ENCODE peak calls at places on chromosomes 5 and 9, in five cellular contexts. One of them, this sample, is unnamed.

GRCh38 chr9:93096131-93096802 is at the start of gene CARD19:
- DNase-seq in MM.1S: peak; percentile 48
- DNase-seq in PC-9: peak; percentile 71
- DNase-seq in GM23338: peak; percentile 44
- DNase-seq in PC-3: peak; percentile 35
- DNase-seq in this sample: peak; percentile 62

GRCh38 chr9:116288658-116289057 is 135.1 kb downstream of the PAPPA start:
- DNase-seq in MM.1S: no peak
- DNase-seq in PC-9: peak; percentile 66
- DNase-seq in GM23338: no peak
- DNase-seq in PC-3: peak; percentile 87
- DNase-seq in this sample: no peak

GRCh38 chr9:129321511-129322021 is 143.5 kb upstream of the IER5L start:
- DNase-seq in MM.1S: no peak
- DNase-seq in PC-9: no peak
- DNase-seq in GM23338: no peak
- DNase-seq in PC-3: no peak
- DNase-seq in this sample: no peak

GRCh38 chr9:98185611-98186171 is 6.7 kb downstream of the CORO2A start:
- DNase-seq in MM.1S: no peak
- DNase-seq in PC-9: no peak
- DNase-seq in GM23338: no peak
- DNase-seq in PC-3: no peak
- DNase-seq in this sample: no peak

GRCh38 chr5:42840279-42840678 is 28.6 kb upstream of the SELENOP start:
- DNase-seq in MM.1S: no peak
- DNase-seq in PC-9: no peak
- DNase-seq in GM23338: no peak
- DNase-seq in PC-3: no peak
- DNase-seq in this sample: no peak

GRCh38 chr9:98791147-98792095 is 4.9 kb downstream of the ANKS6 start:
- DNase-seq in MM.1S: peak; percentile 72
- DNase-seq in PC-9: peak; percentile 96
- DNase-seq in GM23338: peak; percentile 91
- DNase-seq in PC-3: peak; percentile 92
- DNase-seq in this sample: peak; percentile 78

GRCh38 chr9:34456746-34457145 is 1.6 kb downstream of the FAM219A start:
- DNase-seq in MM.1S: no peak
- DNase-seq in PC-9: no peak
- DNase-seq in GM23338: no peak
- DNase-seq in PC-3: no peak
- DNase-seq in this sample: no peak

GRCh38 chr9:20496328-20496727 is 126.0 kb downstream of the MLLT3 start:
- DNase-seq in MM.1S: no peak
- DNase-seq in PC-9: no peak
- DNase-seq in GM23338: no peak
- DNase-seq in PC-3: no peak
- DNase-seq in this sample: no peak

GRCh38 chr5:74325866-74326265 is 314.7 kb downstream of the ENC1 start:
- DNase-seq in MM.1S: no peak
- DNase-seq in PC-9: no peak
- DNase-seq in GM23338: no peak
- DNase-seq in PC-3: no peak
- DNase-seq in this sample: no peak

GRCh38 chr9:129558551-129559505 is 62.1 kb downstream of the C9orf50 start:
- DNase-seq in MM.1S: no peak
- DNase-seq in PC-9: peak; percentile 56
- DNase-seq in GM23338: peak; percentile 83
- DNase-seq in PC-3: no peak
- DNase-seq in this sample: no peak

GRCh38 chr5:167014657-167015056 is 1276.8 kb upstream of the WWC1 start:
- DNase-seq in MM.1S: no peak
- DNase-seq in PC-9: no peak
- DNase-seq in GM23338: no peak
- DNase-seq in PC-3: no peak
- DNase-seq in this sample: no peak

DNA sequence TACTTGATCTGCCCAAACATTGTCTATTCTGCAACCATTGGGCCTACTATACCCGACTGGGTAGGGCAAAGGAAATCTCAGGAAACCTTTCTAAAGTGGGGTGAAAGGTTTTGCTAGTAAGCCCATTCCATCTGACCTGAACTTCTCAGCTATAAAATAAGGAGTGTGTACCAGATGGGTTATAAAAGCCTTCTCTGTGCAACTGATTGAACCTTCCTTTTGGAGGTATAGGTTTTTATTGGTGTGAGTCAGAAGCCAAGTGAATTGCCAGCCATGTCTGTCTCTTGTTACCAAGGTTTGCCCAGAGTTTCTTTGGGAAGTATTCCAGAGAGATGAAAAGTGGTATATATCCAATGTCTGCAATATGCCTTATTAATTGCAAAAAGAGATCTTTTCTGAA is 1271.0 kb upstream of the WWC1 start:
- DNase-seq in MM.1S: no peak
- DNase-seq in PC-9: no peak
- DNase-seq in GM23338: no peak
- DNase-seq in PC-3: no peak
- DNase-seq in this sample: no peak
- H3K9me2 ChIP-seq in MM.1S: no peaks in the 10 kb centered on the region
- H3K9me2 ChIP-seq in PC-9: no peaks in the 10 kb centered on the region
- H3K9me2 ChIP-seq in GM23338: no peaks in the 10 kb centered on the region
- H3K9me2 ChIP-seq in PC-3: no peaks in the 10 kb centered on the region
- H3K9me2 ChIP-seq in this sample: no peaks in the 10 kb centered on the region

GRCh38 chr9:83633676-83634075 is 10.7 kb downstream of the IDNK start:
- DNase-seq in MM.1S: no peak
- DNase-seq in PC-9: no peak
- DNase-seq in GM23338: no peak
- DNase-seq in PC-3: no peak
- DNase-seq in this sample: no peak
- H3K9me2 ChIP-seq in MM.1S: no peaks in the 10 kb centered on the region
- H3K9me2 ChIP-seq in PC-9: no peaks in the 10 kb centered on the region
- H3K9me2 ChIP-seq in GM23338: no peaks in the 10 kb centered on the region
- H3K9me2 ChIP-seq in PC-3: no peaks in the 10 kb centered on the region
- H3K9me2 ChIP-seq in this sample: no peaks in the 10 kb centered on the region

DNA sequence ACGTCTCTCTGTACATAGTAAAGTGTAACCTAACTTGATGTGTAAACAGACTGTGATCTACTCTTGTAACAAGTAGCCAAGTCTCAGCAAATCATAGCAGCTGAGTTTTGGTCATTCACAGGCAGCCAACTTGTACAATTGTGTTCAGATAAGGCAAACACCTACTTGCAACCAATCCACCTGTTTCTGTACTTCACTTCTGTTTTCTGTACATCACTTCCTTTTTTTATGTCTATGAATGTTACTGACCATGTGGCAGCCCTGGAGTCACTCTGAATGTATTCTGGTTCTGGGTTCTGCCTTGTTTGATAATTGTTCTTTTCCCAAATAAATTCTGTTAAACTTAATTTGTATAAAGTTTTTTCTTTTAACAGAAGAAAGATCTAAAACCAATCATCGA is 26.0 kb downstream of the RLN2 start:
- DNase-seq in MM.1S: peak; percentile 23
- DNase-seq in PC-9: no peak
- DNase-seq in GM23338: no peak
- DNase-seq in PC-3: no peak
- DNase-seq in this sample: peak; percentile 40
- H3K9me2 ChIP-seq in MM.1S: no peaks in the 10 kb centered on the region
- H3K9me2 ChIP-seq in PC-9: no peaks in the 10 kb centered on the region
- H3K9me2 ChIP-seq in GM23338: no peaks in the 10 kb centered on the region
- H3K9me2 ChIP-seq in PC-3: no peaks in the 10 kb centered on the region
- H3K9me2 ChIP-seq in this sample: no peaks in the 10 kb centered on the region

GRCh38 chr9:36169708-36170107 is 520 bp downstream of the CCIN start:
- DNase-seq in MM.1S: no peak
- DNase-seq in PC-9: no peak
- DNase-seq in GM23338: no peak
- DNase-seq in PC-3: no peak
- DNase-seq in this sample: peak; percentile 38

GRCh38 chr9:36170531-36170930 is 1.3 kb downstream of the CCIN start:
- DNase-seq in MM.1S: no peak
- DNase-seq in PC-9: no peak
- DNase-seq in GM23338: no peak
- DNase-seq in PC-3: no peak
- DNase-seq in this sample: no peak

GRCh38 chr9:36174731-36175130 is 5.5 kb downstream of the CCIN start:
- DNase-seq in MM.1S: no peak
- DNase-seq in PC-9: no peak
- DNase-seq in GM23338: no peak
- DNase-seq in PC-3: no peak
- DNase-seq in this sample: no peak

GRCh38 chr9:36174271-36174670 is 5.1 kb downstream of the CCIN start:
- DNase-seq in MM.1S: no peak
- DNase-seq in PC-9: no peak
- DNase-seq in GM23338: no peak
- DNase-seq in PC-3: no peak
- DNase-seq in this sample: no peak

DNA sequence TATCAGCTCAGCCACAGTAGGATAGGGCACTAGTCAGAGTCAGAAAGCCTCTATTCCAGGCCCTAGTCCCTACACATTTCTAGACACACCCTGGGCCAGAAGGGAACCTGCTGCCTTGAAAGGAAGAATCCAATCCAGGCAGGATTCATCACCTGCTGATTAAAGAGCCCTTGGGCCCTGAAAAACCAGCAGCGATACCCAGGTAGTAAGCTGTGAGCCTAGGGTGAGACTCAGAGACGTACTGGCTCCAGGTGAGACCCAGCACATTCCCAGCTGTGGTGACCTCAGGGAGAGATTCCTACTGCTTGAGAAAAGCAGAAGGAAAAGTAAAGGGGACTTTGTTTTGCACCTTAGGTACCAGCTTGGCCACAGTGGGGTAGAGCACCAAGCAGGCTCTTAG is 4.7 kb downstream of the CCIN start:
- DNase-seq in MM.1S: no peak
- DNase-seq in PC-9: no peak
- DNase-seq in GM23338: no peak
- DNase-seq in PC-3: no peak
- DNase-seq in this sample: no peak
- H3K9me2 ChIP-seq in MM.1S: no peaks in the 10 kb centered on the region
- H3K9me2 ChIP-seq in PC-9: no peaks in the 10 kb centered on the region
- H3K9me2 ChIP-seq in GM23338: peaks cover 2% of the 10 kb centered on the region
- H3K9me2 ChIP-seq in PC-3: no peaks in the 10 kb centered on the region
- H3K9me2 ChIP-seq in this sample: no peaks in the 10 kb centered on the region

GRCh38 chr5:175697846-175698245 is 40.0 kb downstream of the HRH2 start:
- DNase-seq in MM.1S: no peak
- DNase-seq in PC-9: no peak
- DNase-seq in GM23338: no peak
- DNase-seq in PC-3: no peak
- DNase-seq in this sample: no peak

GRCh38 chr5:175696139-175696854 is 38.4 kb downstream of the HRH2 start:
- DNase-seq in MM.1S: no peak
- DNase-seq in PC-9: peak; percentile 8
- DNase-seq in GM23338: peak; percentile 92
- DNase-seq in PC-3: peak; percentile 38
- DNase-seq in this sample: peak; percentile 89

GRCh38 chr5:175700991-175701390 is 43.1 kb downstream of the HRH2 start:
- DNase-seq in MM.1S: no peak
- DNase-seq in PC-9: no peak
- DNase-seq in GM23338: peak; percentile 29
- DNase-seq in PC-3: peak; percentile 13
- DNase-seq in this sample: peak; percentile 59

GRCh38 chr5:175696855-175697198 is 39.0 kb downstream of the HRH2 start:
- DNase-seq in MM.1S: no peak
- DNase-seq in PC-9: no peak
- DNase-seq in GM23338: no peak
- DNase-seq in PC-3: no peak
- DNase-seq in this sample: no peak

DNA sequence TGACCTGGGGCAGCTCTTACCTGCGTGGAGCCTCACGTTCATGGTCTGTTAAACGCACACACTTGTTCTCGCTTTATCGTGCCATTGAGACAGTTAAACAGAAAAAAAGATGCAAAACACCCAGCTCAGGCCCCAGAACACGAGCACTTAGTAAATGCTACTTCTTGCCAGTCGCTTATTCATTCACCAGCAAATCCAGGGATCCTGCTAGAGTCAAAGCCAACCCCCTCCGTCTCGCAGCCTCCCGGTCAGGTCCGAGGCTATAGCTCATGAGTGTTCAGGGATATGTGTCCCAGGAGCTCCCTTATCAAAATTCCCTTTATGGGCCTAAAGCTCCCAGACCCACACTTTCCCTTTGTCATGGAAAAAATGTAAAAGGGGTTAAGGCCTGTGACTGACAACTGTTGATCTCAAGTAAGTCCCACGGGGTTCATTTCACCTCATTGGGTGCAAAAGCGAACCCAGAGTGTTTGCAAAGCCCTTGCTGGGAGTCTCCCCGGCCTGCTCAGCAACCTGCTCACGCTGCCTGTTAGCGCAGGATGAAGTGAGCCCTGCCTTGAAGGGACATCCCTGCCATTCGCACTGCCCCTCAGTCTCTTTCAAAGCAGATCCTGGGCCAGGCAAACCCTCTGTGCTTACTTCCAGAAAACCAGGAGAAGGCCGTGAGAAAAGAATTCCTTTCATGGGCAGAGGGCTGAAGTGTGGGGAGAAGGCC is 40.7 kb downstream of the HRH2 start:
- DNase-seq in MM.1S: no peak
- DNase-seq in PC-9: no peak
- DNase-seq in GM23338: no peak
- DNase-seq in PC-3: no peak
- DNase-seq in this sample: no peak
- H3K9me2 ChIP-seq in MM.1S: no peaks in the 10 kb centered on the region
- H3K9me2 ChIP-seq in PC-9: no peaks in the 10 kb centered on the region
- H3K9me2 ChIP-seq in GM23338: no peaks in the 10 kb centered on the region
- H3K9me2 ChIP-seq in PC-3: no peaks in the 10 kb centered on the region
- H3K9me2 ChIP-seq in this sample: no peaks in the 10 kb centered on the region

DNA sequence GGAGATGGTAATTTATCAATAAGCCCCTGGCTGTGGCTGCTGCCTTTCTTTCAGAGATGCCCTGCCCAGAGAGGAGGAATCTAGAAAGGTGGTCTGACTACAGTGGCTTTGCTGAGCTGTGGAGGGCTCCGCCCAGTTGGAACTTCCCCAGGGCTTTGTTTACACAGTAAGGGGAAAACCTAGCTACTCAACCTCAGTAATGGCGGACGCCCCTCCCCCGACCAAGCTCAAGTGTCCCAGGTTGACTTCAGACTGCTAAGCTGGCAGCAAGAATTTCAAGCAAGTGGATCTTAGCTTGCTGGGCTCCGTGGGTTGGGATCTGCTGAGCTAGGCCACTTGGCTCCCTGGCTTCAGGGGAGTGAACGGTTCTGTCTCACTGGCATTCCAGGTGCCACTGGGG is 865.4 kb upstream of the ACO1 start:
- DNase-seq in MM.1S: peak; percentile 23
- DNase-seq in PC-9: peak; percentile 4
- DNase-seq in GM23338: peak; percentile 45
- DNase-seq in PC-3: no peak
- DNase-seq in this sample: no peak
- H3K9me2 ChIP-seq in MM.1S: no peaks in the 10 kb centered on the region
- H3K9me2 ChIP-seq in PC-9: no peaks in the 10 kb centered on the region
- H3K9me2 ChIP-seq in GM23338: peaks cover 16% of the 10 kb centered on the region
- H3K9me2 ChIP-seq in PC-3: no peaks in the 10 kb centered on the region
- H3K9me2 ChIP-seq in this sample: no peaks in the 10 kb centered on the region

DNA sequence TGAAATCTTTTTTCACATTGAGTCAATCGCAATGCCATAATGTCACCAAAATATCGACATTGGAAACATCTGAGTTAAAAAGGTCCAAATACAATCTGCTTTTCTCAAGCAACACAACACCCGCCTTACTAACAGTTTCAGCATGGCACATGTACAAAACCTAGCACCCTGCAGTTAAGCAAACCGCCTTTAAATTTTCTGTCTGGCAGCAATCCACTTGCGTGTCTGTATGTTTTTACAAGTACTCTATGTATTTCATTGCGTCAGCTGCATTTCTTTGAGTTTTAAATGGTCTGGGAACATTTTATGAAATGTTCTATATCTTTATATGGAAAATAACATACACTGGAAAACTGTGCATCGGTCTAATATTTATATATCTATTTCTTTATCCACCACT is 134.6 kb downstream of the DENND1A start:
- DNase-seq in MM.1S: no peak
- DNase-seq in PC-9: no peak
- DNase-seq in GM23338: no peak
- DNase-seq in PC-3: no peak
- DNase-seq in this sample: no peak
- H3K9me2 ChIP-seq in MM.1S: no peaks in the 10 kb centered on the region
- H3K9me2 ChIP-seq in PC-9: no peaks in the 10 kb centered on the region
- H3K9me2 ChIP-seq in GM23338: no peaks in the 10 kb centered on the region
- H3K9me2 ChIP-seq in PC-3: no peaks in the 10 kb centered on the region
- H3K9me2 ChIP-seq in this sample: no peaks in the 10 kb centered on the region